ENCODE peak calls at places on chromosomes 16 and 17, in eight cellular contexts. B is epithelial cell of esophagus, X is tibial artery, N is SK-N-SH, H is AG10803, R is progenitor cell of endocrine pancreas, C is cardiac muscle cell, S is H9. W is an unnamed sample.

GRCh38 chr17:8459109-8459508 is 23.4 kb downstream of the NDEL1 start:
- DNase-seq in B (no peak), X (no peak), N (no peak), H (no peak), R (no peak), C (no peak), S (no peak), W (no peak)

GRCh38 chr16:19517424-19518089 is 4.3 kb downstream of the GDE1 start:
- DNase-seq in B (peak; percentile 95), X (no peak), N (no peak), H (peak; percentile 16), R (no peak), C (no peak), S (no peak), W (peak; percentile 22)

GRCh38 chr17:39677581-39678339 is 9.5 kb downstream of the PNMT start:
- DNase-seq in B (no peak), X (peak; percentile 97), N (no peak), H (no peak), R (no peak), C (peak; percentile 95), S (no peak), W (peak; percentile 11)

GRCh38 chr17:65137076-65137935 is at the start of gene RGS9:
- DNase-seq in B (peak; percentile 64), X (peak; percentile 91), N (peak; percentile 97), H (peak; percentile 45), R (peak; percentile 86), C (peak; percentile 88), S (peak; percentile 98), W (peak; percentile 56)

GRCh38 chr16:76293980-76294690 is 16.9 kb downstream of the CNTNAP4 start:
- DNase-seq in B (no peak), X (no peak), N (no peak), H (no peak), R (no peak), C (no peak), S (no peak), W (peak; percentile 28)

GRCh38 chr16:84024854-84025253 is 17.7 kb downstream of the SLC38A8 start:
- DNase-seq in B (peak; percentile 88), X (no peak), N (no peak), H (peak; percentile 39), R (no peak), C (no peak), S (no peak), W (peak; percentile 86)

GRCh38 chr16:10103096-10103495 is 79.1 kb downstream of the GRIN2A start:
- DNase-seq in B (no peak), X (no peak), N (no peak), H (peak; percentile 44), R (no peak), C (no peak), S (no peak), W (no peak)

GRCh38 chr17:35084987-35085386 is 21.5 kb upstream of the RFFL start:
- DNase-seq in B (peak; percentile 88), X (no peak), N (no peak), H (no peak), R (no peak), C (no peak), S (no peak), W (peak; percentile 51)

GRCh38 chr17:64992325-64992802 is 64.2 kb downstream of the GNA13 start:
- DNase-seq in B (peak; percentile 93), X (no peak), N (no peak), H (peak; percentile 26), R (no peak), C (no peak), S (no peak), W (peak; percentile 16)

GRCh38 chr17:57653279-57653678 is 91.8 kb downstream of the CCDC182 start:
- DNase-seq in B (no peak), X (no peak), N (no peak), H (no peak), R (no peak), C (no peak), S (no peak), W (no peak)

GRCh38 chr17:68198931-68199836 is 48.7 kb upstream of the AMZ2 start:
- DNase-seq in B (peak; percentile 44), X (no peak), N (peak; percentile 72), H (no peak), R (no peak), C (peak; percentile 23), S (peak; percentile 74), W (no peak)

GRCh38 chr17:43626066-43626465 is 35.7 kb downstream of the MEOX1 start:
- DNase-seq in B (no peak), X (no peak), N (no peak), H (no peak), R (no peak), C (no peak), S (no peak), W (no peak)

GRCh38 chr16:8753411-8754054 is 43.9 kb downstream of the TMEM186 start:
- DNase-seq in B (no peak), X (no peak), N (no peak), H (no peak), R (no peak), C (no peak), S (no peak), W (no peak)

GRCh38 chr17:28125530-28126382 is 83.3 kb downstream of the NLK start:
- DNase-seq in B (no peak), X (no peak), N (no peak), H (no peak), R (no peak), C (no peak), S (no peak), W (no peak)

GRCh38 chr17:74864866-74865395 is 5.2 kb upstream of the GRIN2C start:
- DNase-seq in B (peak; percentile 58), X (peak; percentile 87), N (peak; percentile 93), H (peak; percentile 54), R (peak; percentile 77), C (peak; percentile 77), S (peak; percentile 86), W (peak; percentile 65)

GRCh38 chr17:50344712-50345380 is 1.1 kb upstream of the XYLT2 start:
- DNase-seq in B (no peak), X (peak; percentile 59), N (peak; percentile 39), H (peak; percentile 19), R (no peak), C (no peak), S (peak; percentile 39), W (no peak)

GRCh38 chr16:31148281-31148728 is 1.6 kb downstream of the PRSS36 start:
- DNase-seq in B (peak; percentile 66), X (no peak), N (peak; percentile 38), H (no peak), R (no peak), C (no peak), S (peak; percentile 74), W (no peak)

GRCh38 chr17:75272848-75273184 is 1.8 kb upstream of the MIF4GD start:
- DNase-seq in B (no peak), X (no peak), N (no peak), H (no peak), R (no peak), C (no peak), S (no peak), W (peak; percentile 72)

GRCh38 chr17:66313995-66314659 is 11.7 kb downstream of the PRKCA start:
- DNase-seq in B (no peak), X (no peak), N (peak; percentile 58), H (no peak), R (no peak), C (no peak), S (no peak), W (no peak)

GRCh38 chr16:89368604-89369249 is 121.6 kb downstream of the ANKRD11 start:
- DNase-seq in B (no peak), X (no peak), N (no peak), H (no peak), R (no peak), C (no peak), S (no peak), W (no peak)

GRCh38 chr17:1710807-1711553 is 803 bp upstream of the TLCD2 start:
- DNase-seq in B (peak; percentile 47), X (no peak), N (no peak), H (peak; percentile 46), R (no peak), C (no peak), S (peak; percentile 63), W (peak; percentile 44)

GRCh38 chr16:81810894-81811538 is 31.9 kb downstream of the PLCG2 start:
- DNase-seq in B (peak; percentile 7), X (no peak), N (no peak), H (no peak), R (no peak), C (no peak), S (no peak), W (no peak)

GRCh38 chr17:4560837-4561241 is 462 bp upstream of the GGT6 start:
- DNase-seq in B (no peak), X (no peak), N (no peak), H (peak; percentile 20), R (no peak), C (peak; percentile 36), S (peak; percentile 74), W (peak; percentile 39)

GRCh38 chr17:33927732-33928133 is 327.4 kb upstream of the CCL2 start:
- DNase-seq in B (peak; percentile 11), X (no peak), N (peak; percentile 39), H (no peak), R (no peak), C (peak; percentile 13), S (no peak), W (no peak)
- TF ChIP-seq CTCF in B (no peak), X (no peak), N (peak; percentile 22), H (no peak), R (no peak), C (no peak), S (peak; percentile 62), W (no peak)

GRCh38 chr17:18156171-18156975 is 27.3 kb upstream of the ALKBH5 start:
- DNase-seq in B (peak; percentile 34), X (no peak), N (no peak), H (no peak), R (no peak), C (no peak), S (no peak), W (no peak)
- TF ChIP-seq CTCF in B (no peak), X (no peak), N (no peak), H (no peak), R (no peak), C (no peak), S (no peak), W (no peak)

GRCh38 chr17:36534117-36534880 is at the start of gene MYO19:
- DNase-seq in B (peak; percentile 98), X (peak; percentile 78), N (peak; percentile 81), H (peak; percentile 43), R (peak; percentile 60), C (peak; percentile 70), S (peak; percentile 89), W (peak; percentile 32)
- TF ChIP-seq CTCF in B (peak; percentile 40), X (peak; percentile 32), N (peak; percentile 66), H (peak; percentile 35), R (peak; percentile 86), C (peak; percentile 64), S (peak; percentile 91), W (peak; percentile 55)

DNA sequence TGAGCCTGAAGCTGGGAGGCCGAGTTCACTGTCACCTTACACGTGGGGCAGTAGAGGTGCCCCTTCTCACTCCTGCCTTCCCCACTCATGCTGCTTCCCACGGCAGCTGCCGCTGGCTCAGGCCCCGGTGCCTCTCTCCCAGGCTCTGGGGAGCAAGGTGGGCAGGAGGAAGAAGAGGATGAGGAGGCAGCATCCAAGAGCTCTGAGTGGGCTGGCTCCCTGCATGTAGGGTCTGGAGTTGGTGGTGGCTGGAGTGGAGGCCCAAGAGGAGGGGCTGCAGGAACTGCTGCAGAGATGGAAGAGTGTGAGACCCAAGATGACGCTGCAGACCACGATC is 8.9 kb downstream of the NKIRAS2 start:
- DNase-seq in B (no peak), X (no peak), N (no peak), H (no peak), R (no peak), C (no peak), S (no peak), W (no peak)
- TF ChIP-seq CTCF in B (no peak), X (no peak), N (no peak), H (no peak), R (no peak), C (no peak), S (no peak), W (no peak)

W was measured in fibroblast of the aortic adventitia.